ENCODE peak calls at places on chromosomes 4 and X, in nine cellular contexts. One of them, this sample, is unnamed.

GRCh38 chr4:150816491-150816890 is 198.6 kb downstream of the LRBA start:
- DNase-seq in left ventricle myocardium inferior: no peak
- DNase-seq in stimulated activated CD8-positive, alpha-beta memory T cell treated with anti-CD3 and anti-CD28 coated beads, Interleukin-12 subunit alpha, Interleukin-12 subunit beta, amount 100 ng/mL, for 4 hours: no peak
- DNase-seq in nucleus accumbens: no peak
- DNase-seq in astrocyte of the spinal cord: peak; percentile 67
- DNase-seq in AG04450: no peak
- DNase-seq in smooth muscle cell of the brain vasculature: peak; percentile 15
- DNase-seq in HEK293T: no peak
- DNase-seq in D341Med: no peak
- DNase-seq in this sample: no peak

GRCh38 chr4:4424499-4425115 is 37.7 kb downstream of the NSG1 start:
- DNase-seq in left ventricle myocardium inferior: no peak
- DNase-seq in stimulated activated CD8-positive, alpha-beta memory T cell treated with anti-CD3 and anti-CD28 coated beads, Interleukin-12 subunit alpha, Interleukin-12 subunit beta, amount 100 ng/mL, for 4 hours: no peak
- DNase-seq in nucleus accumbens: no peak
- DNase-seq in astrocyte of the spinal cord: no peak
- DNase-seq in AG04450: no peak
- DNase-seq in smooth muscle cell of the brain vasculature: no peak
- DNase-seq in HEK293T: no peak
- DNase-seq in D341Med: peak; percentile 9
- DNase-seq in this sample: no peak

GRCh38 chr4:127069675-127070074 is 563.1 kb upstream of the INTU start:
- DNase-seq in left ventricle myocardium inferior: no peak
- DNase-seq in stimulated activated CD8-positive, alpha-beta memory T cell treated with anti-CD3 and anti-CD28 coated beads, Interleukin-12 subunit alpha, Interleukin-12 subunit beta, amount 100 ng/mL, for 4 hours: no peak
- DNase-seq in nucleus accumbens: no peak
- DNase-seq in astrocyte of the spinal cord: no peak
- DNase-seq in AG04450: peak; percentile 6
- DNase-seq in smooth muscle cell of the brain vasculature: no peak
- DNase-seq in HEK293T: no peak
- DNase-seq in D341Med: no peak
- DNase-seq in this sample: no peak

GRCh38 chrX:2451456-2452316 is 49.1 kb downstream of the DHRSX start:
- DNase-seq in left ventricle myocardium inferior: no peak
- DNase-seq in stimulated activated CD8-positive, alpha-beta memory T cell treated with anti-CD3 and anti-CD28 coated beads, Interleukin-12 subunit alpha, Interleukin-12 subunit beta, amount 100 ng/mL, for 4 hours: no peak
- DNase-seq in nucleus accumbens: no peak
- DNase-seq in astrocyte of the spinal cord: peak; percentile 64
- DNase-seq in AG04450: no peak
- DNase-seq in smooth muscle cell of the brain vasculature: no peak
- DNase-seq in HEK293T: no peak
- DNase-seq in D341Med: no peak
- DNase-seq in this sample: no peak

GRCh38 chrX:9885150-9885549 is 82.0 kb upstream of the CLDN34 start:
- DNase-seq in left ventricle myocardium inferior: peak; percentile 44
- DNase-seq in stimulated activated CD8-positive, alpha-beta memory T cell treated with anti-CD3 and anti-CD28 coated beads, Interleukin-12 subunit alpha, Interleukin-12 subunit beta, amount 100 ng/mL, for 4 hours: peak; percentile 10
- DNase-seq in nucleus accumbens: peak; percentile 5
- DNase-seq in astrocyte of the spinal cord: peak; percentile 71
- DNase-seq in AG04450: no peak
- DNase-seq in smooth muscle cell of the brain vasculature: no peak
- DNase-seq in HEK293T: peak; percentile 53
- DNase-seq in D341Med: peak; percentile 74
- DNase-seq in this sample: peak; percentile 70

GRCh38 chr4:22692736-22693135 is at the start of gene GBA3:
- DNase-seq in left ventricle myocardium inferior: no peak
- DNase-seq in stimulated activated CD8-positive, alpha-beta memory T cell treated with anti-CD3 and anti-CD28 coated beads, Interleukin-12 subunit alpha, Interleukin-12 subunit beta, amount 100 ng/mL, for 4 hours: no peak
- DNase-seq in nucleus accumbens: no peak
- DNase-seq in astrocyte of the spinal cord: no peak
- DNase-seq in AG04450: no peak
- DNase-seq in smooth muscle cell of the brain vasculature: no peak
- DNase-seq in HEK293T: no peak
- DNase-seq in D341Med: no peak
- DNase-seq in this sample: no peak

GRCh38 chr4:111013846-111014245 is 391.0 kb upstream of the PITX2 start:
- DNase-seq in left ventricle myocardium inferior: no peak
- DNase-seq in stimulated activated CD8-positive, alpha-beta memory T cell treated with anti-CD3 and anti-CD28 coated beads, Interleukin-12 subunit alpha, Interleukin-12 subunit beta, amount 100 ng/mL, for 4 hours: no peak
- DNase-seq in nucleus accumbens: no peak
- DNase-seq in astrocyte of the spinal cord: no peak
- DNase-seq in AG04450: no peak
- DNase-seq in smooth muscle cell of the brain vasculature: no peak
- DNase-seq in HEK293T: no peak
- DNase-seq in D341Med: no peak
- DNase-seq in this sample: no peak

GRCh38 chrX:100662791-100663190 is 18.8 kb downstream of the SRPX2 start:
- DNase-seq in left ventricle myocardium inferior: no peak
- DNase-seq in stimulated activated CD8-positive, alpha-beta memory T cell treated with anti-CD3 and anti-CD28 coated beads, Interleukin-12 subunit alpha, Interleukin-12 subunit beta, amount 100 ng/mL, for 4 hours: no peak
- DNase-seq in nucleus accumbens: no peak
- DNase-seq in astrocyte of the spinal cord: no peak
- DNase-seq in AG04450: no peak
- DNase-seq in smooth muscle cell of the brain vasculature: no peak
- DNase-seq in HEK293T: no peak
- DNase-seq in D341Med: no peak
- DNase-seq in this sample: no peak

GRCh38 chr4:186752310-186752709 is 28.7 kb upstream of the FAT1 start:
- DNase-seq in left ventricle myocardium inferior: no peak
- DNase-seq in stimulated activated CD8-positive, alpha-beta memory T cell treated with anti-CD3 and anti-CD28 coated beads, Interleukin-12 subunit alpha, Interleukin-12 subunit beta, amount 100 ng/mL, for 4 hours: no peak
- DNase-seq in nucleus accumbens: no peak
- DNase-seq in astrocyte of the spinal cord: no peak
- DNase-seq in AG04450: no peak
- DNase-seq in smooth muscle cell of the brain vasculature: no peak
- DNase-seq in HEK293T: no peak
- DNase-seq in D341Med: no peak
- DNase-seq in this sample: no peak

GRCh38 chrX:23114256-23114655 is 114.5 kb downstream of the DDX53 start:
- DNase-seq in left ventricle myocardium inferior: no peak
- DNase-seq in stimulated activated CD8-positive, alpha-beta memory T cell treated with anti-CD3 and anti-CD28 coated beads, Interleukin-12 subunit alpha, Interleukin-12 subunit beta, amount 100 ng/mL, for 4 hours: no peak
- DNase-seq in nucleus accumbens: no peak
- DNase-seq in astrocyte of the spinal cord: no peak
- DNase-seq in AG04450: no peak
- DNase-seq in smooth muscle cell of the brain vasculature: no peak
- DNase-seq in HEK293T: no peak
- DNase-seq in D341Med: no peak
- DNase-seq in this sample: no peak